ENCODE peak calls at places on chromosomes 4 and X, in nine cellular contexts. H, Q, S, V, L, C, Y, P and Z are unnamed samples.

GRCh38 chr4:168654206-168655174 is 157.6 kb downstream of the PALLD start:
- DNase-seq in L (peak; percentile 66), Y (no peak), Q (no peak), P (no peak), H (no peak), S (no peak), C (no peak), V (no peak), Z (no peak)

GRCh38 chrX:23317799-23318724 is 16.6 kb upstream of the PTCHD1 start:
- DNase-seq in C (no peak), V (peak; percentile 63), H (no peak), S (no peak), P (peak; percentile 74), Y (peak; percentile 48), L (no peak), Q (no peak), Z (peak; percentile 51)

GRCh38 chrX:70434914-70435586 is 9.6 kb upstream of the DLG3 start:
- DNase-seq in S (peak; percentile 66), Y (peak; percentile 27), Q (no peak), L (no peak), V (no peak), C (peak; percentile 54), H (peak; percentile 33), P (no peak), Z (no peak)

GRCh38 chrX:115147220-115147619 is 42.0 kb upstream of the RBMXL3 start:
- DNase-seq in L (peak; percentile 4), H (no peak), V (no peak), S (no peak), Q (no peak), P (no peak), C (no peak), Y (no peak), Z (peak; percentile 6)

GRCh38 chr4:6390357-6390756 is 82.1 kb downstream of the PPP2R2C start:
- DNase-seq in S (peak; percentile 36), Y (peak; percentile 44), L (no peak), P (peak; percentile 71), Q (no peak), C (no peak), H (peak; percentile 61), V (no peak), Z (no peak)

GRCh38 chrX:53288173-53288572 is 6.8 kb upstream of the IQSEC2 start:
- DNase-seq in L (no peak), P (no peak), C (peak; percentile 27), V (no peak), H (peak; percentile 61), Y (no peak), Q (no peak), S (peak; percentile 51), Z (peak; percentile 51)

GRCh38 chrX:31483336-31483735 is 411.5 kb upstream of the FTHL17 start:
- DNase-seq in L (peak; percentile 54), S (no peak), Y (peak; percentile 16), H (no peak), P (no peak), V (no peak), Q (no peak), C (no peak), Z (no peak)

GRCh38 chr4:121794505-121795192 is 6.5 kb upstream of the EXOSC9 start:
- DNase-seq in Q (no peak), H (no peak), V (no peak), P (no peak), C (no peak), S (no peak), Y (no peak), L (no peak), Z (no peak)

GRCh38 chr4:158541506-158541905 is 19.8 kb downstream of the RXFP1 start:
- DNase-seq in Q (no peak), L (no peak), H (no peak), P (no peak), V (no peak), S (no peak), C (no peak), Y (no peak), Z (no peak)

GRCh38 chrX:1246816-1247215 is 21.8 kb upstream of the CSF2RA start:
- DNase-seq in S (peak; percentile 59), V (peak; percentile 78), Y (peak; percentile 83), P (peak; percentile 88), C (peak; percentile 66), Q (peak; percentile 83), H (peak; percentile 74), L (peak; percentile 35), Z (peak; percentile 85)

GRCh38 chrX:69988955-69989394 is 60.8 kb downstream of the AWAT2 start:
- DNase-seq in Q (no peak), C (no peak), S (no peak), P (no peak), V (no peak), Y (no peak), H (peak; percentile 26), L (peak; percentile 10), Z (no peak)

GRCh38 chr4:175440776-175441175 is 371.3 kb downstream of the GPM6A start:
- DNase-seq in H (no peak), V (no peak), Q (no peak), C (no peak), P (no peak), L (no peak), S (no peak), Y (no peak), Z (no peak)

GRCh38 chr4:185257086-185257485 is 47.7 kb downstream of the SNX25 start:
- DNase-seq in Q (no peak), C (no peak), L (no peak), V (no peak), H (no peak), S (no peak), Y (no peak), P (no peak), Z (no peak)
- H3K4me1 ChIP-seq in Q (peaks cover 10% of the 10 kb centered on the region), C (peaks cover 4% of the 10 kb centered on the region), L (peaks cover 19% of the 10 kb centered on the region), V (no peaks in the 10 kb centered on the region), H (peaks cover 18% of the 10 kb centered on the region), S (peaks cover 14% of the 10 kb centered on the region), Y (peaks cover 5% of the 10 kb centered on the region), P (no peaks in the 10 kb centered on the region), Z (peaks cover 6% of the 10 kb centered on the region)

DNA sequence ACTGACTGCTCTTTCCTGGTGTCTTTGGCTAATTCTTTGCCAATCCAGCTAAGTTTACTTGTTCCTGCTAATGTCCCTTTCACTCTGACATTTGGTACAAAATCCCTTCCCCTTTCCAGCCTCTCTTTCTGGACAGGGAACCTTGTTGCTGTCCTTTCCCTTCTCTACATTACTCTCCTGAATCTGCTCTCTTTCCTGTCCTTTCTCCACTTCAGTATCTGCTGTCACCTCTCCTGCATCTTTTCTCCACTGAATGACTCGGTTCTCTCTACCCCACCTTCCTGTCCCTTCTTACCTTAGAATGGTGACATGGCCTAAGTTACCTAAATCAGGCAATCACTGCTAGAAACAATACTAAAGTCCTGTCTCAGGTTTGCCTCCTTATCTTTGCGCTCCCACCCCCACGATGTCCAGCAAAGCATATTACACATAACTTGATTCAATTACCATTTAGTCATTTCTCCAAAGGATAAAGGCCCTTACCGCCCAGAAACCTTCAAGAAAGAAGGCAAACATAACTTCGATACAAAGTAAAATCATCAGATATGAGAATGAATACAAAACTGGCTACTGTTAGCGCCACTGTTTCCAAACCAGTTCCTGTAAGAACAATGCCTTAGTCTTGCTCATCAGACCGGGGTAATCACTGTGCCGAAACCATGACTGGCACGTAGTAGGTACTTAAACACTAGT is 887 bp downstream of the BOD1L1 start:
- DNase-seq in S (no peak), L (peak; percentile 25), C (no peak), Q (no peak), V (no peak), Y (peak; percentile 56), H (no peak), P (no peak), Z (no peak)
- H3K4me1 ChIP-seq in S (peaks cover 32% of the 10 kb centered on the region), L (peaks cover 3% of the 10 kb centered on the region), C (peaks cover 22% of the 10 kb centered on the region), Q (peaks cover 20% of the 10 kb centered on the region), V (peaks cover 16% of the 10 kb centered on the region), Y (peaks cover 28% of the 10 kb centered on the region), H (peaks cover 65% of the 10 kb centered on the region), P (peaks cover 4% of the 10 kb centered on the region), Z (peaks cover 5% of the 10 kb centered on the region)

GRCh38 chr4:140721088-140721421 is 35.1 kb downstream of the TBC1D9 start:
- DNase-seq in Y (no peak), L (no peak), H (no peak), P (no peak), C (no peak), Q (no peak), S (no peak), V (no peak), Z (no peak)

GRCh38 chr4:140719022-140719421 is 37.2 kb downstream of the TBC1D9 start:
- DNase-seq in V (no peak), H (no peak), S (no peak), P (no peak), Q (no peak), Y (no peak), L (peak; percentile 29), C (no peak), Z (peak; percentile 47)

GRCh38 chr4:140719693-140720092 is 36.5 kb downstream of the TBC1D9 start:
- DNase-seq in Q (no peak), H (no peak), Y (no peak), S (no peak), V (no peak), L (no peak), C (no peak), P (no peak), Z (no peak)

GRCh38 chr4:140718240-140718639 is 37.9 kb downstream of the TBC1D9 start:
- DNase-seq in V (no peak), Y (no peak), P (no peak), L (peak; percentile 61), S (no peak), Q (no peak), H (no peak), C (no peak), Z (peak; percentile 32)

GRCh38 chr4:140720387-140721087 is 35.6 kb downstream of the TBC1D9 start:
- DNase-seq in C (no peak), S (no peak), P (no peak), V (no peak), Q (no peak), Y (no peak), L (no peak), H (no peak), Z (no peak)
- H3K4me1 ChIP-seq in C (peaks cover 27% of the 10 kb centered on the region), S (peaks cover 49% of the 10 kb centered on the region), P (peaks cover 7% of the 10 kb centered on the region), V (peaks cover 17% of the 10 kb centered on the region), Q (peaks cover 29% of the 10 kb centered on the region), Y (no peaks in the 10 kb centered on the region), L (peaks cover 38% of the 10 kb centered on the region), H (peaks cover 72% of the 10 kb centered on the region), Z (peaks cover 33% of the 10 kb centered on the region)

GRCh38 chr4:8544741-8545438 is 35.3 kb upstream of the GPR78 start:
- DNase-seq in L (no peak), Q (peak; percentile 56), P (peak; percentile 73), H (no peak), S (no peak), Y (no peak), V (no peak), C (no peak), Z (no peak)

GRCh38 chr4:8544282-8544681 is 35.9 kb upstream of the GPR78 start:
- DNase-seq in C (no peak), S (no peak), V (no peak), H (no peak), L (no peak), Q (no peak), Y (no peak), P (peak; percentile 19), Z (no peak)

GRCh38 chr4:8541981-8542715 is 38.0 kb upstream of the GPR78 start:
- DNase-seq in H (no peak), P (no peak), S (no peak), V (peak; percentile 41), C (no peak), L (no peak), Y (no peak), Q (peak; percentile 29), Z (no peak)

GRCh38 chr4:8543623-8544022 is 36.6 kb upstream of the GPR78 start:
- DNase-seq in V (no peak), C (no peak), Q (no peak), P (no peak), L (no peak), H (no peak), S (no peak), Y (no peak), Z (no peak)

GRCh38 chr4:8542776-8543525 is 37.2 kb upstream of the GPR78 start:
- DNase-seq in Y (no peak), Q (peak; percentile 52), C (no peak), H (no peak), V (peak; percentile 48), L (no peak), P (no peak), S (no peak), Z (no peak)
- H3K4me1 ChIP-seq in Y (no peaks in the 10 kb centered on the region), Q (no peaks in the 10 kb centered on the region), C (no peaks in the 10 kb centered on the region), H (no peaks in the 10 kb centered on the region), V (peaks cover 9% of the 10 kb centered on the region), L (peaks cover 27% of the 10 kb centered on the region), P (no peaks in the 10 kb centered on the region), S (no peaks in the 10 kb centered on the region), Z (no peaks in the 10 kb centered on the region)